ENCODE peak calls at places on chromosomes 12 and 14, in six cellular contexts. A is osteocyte, X is neural progenitor cell, T is SK-N-DZ, R is astrocyte of the spinal cord, Z is brain microvascular endothelial cell. Y is an unnamed sample.

GRCh38 chr12:112978163-112979081 is at the start of gene OAS2:
- DNase-seq in A (no peak), T (no peak), R (peak; percentile 48), X (peak; percentile 14), Z (peak; percentile 48), Y (peak; percentile 27)

GRCh38 chr14:59638885-59639284 is 62.3 kb upstream of the CCDC175 start:
- DNase-seq in A (no peak), T (no peak), R (no peak), Z (no peak), X (no peak), Y (no peak)

GRCh38 chr12:121536058-121536928 is 44.5 kb downstream of the KDM2B start:
- DNase-seq in X (peak; percentile 92), A (peak; percentile 91), Z (peak; percentile 87), T (peak; percentile 95), R (peak; percentile 81), Y (no peak)

GRCh38 chr14:73616831-73617230 is 4.5 kb downstream of the ACOT6 start:
- DNase-seq in Z (no peak), A (no peak), T (no peak), R (no peak), X (peak; percentile 27), Y (no peak)

GRCh38 chr12:118498171-118498570 is 121.8 kb downstream of the SUDS3 start:
- DNase-seq in Z (peak; percentile 3), R (no peak), A (no peak), X (no peak), T (no peak), Y (no peak)

GRCh38 chr14:68666206-68666730 is 126.6 kb downstream of the ZFP36L1 start:
- DNase-seq in Z (no peak), X (no peak), R (no peak), A (no peak), T (no peak), Y (no peak)

GRCh38 chr12:125533434-125534029 is 468.3 kb downstream of the AACS start:
- DNase-seq in X (peak; percentile 92), R (peak; percentile 4), A (no peak), Z (no peak), T (peak; percentile 46), Y (no peak)

GRCh38 chr12:10234562-10234961 is 21.9 kb downstream of the GABARAPL1 start:
- DNase-seq in T (no peak), X (no peak), Z (no peak), R (no peak), A (no peak), Y (no peak)

GRCh38 chr14:89284368-89285058 is 132.5 kb downstream of the FOXN3 start:
- DNase-seq in A (no peak), R (peak; percentile 82), X (no peak), Z (peak; percentile 33), T (no peak), Y (no peak)

GRCh38 chr14:22190411-22191191 is 398.4 kb downstream of the DAD1 start:
- DNase-seq in R (peak; percentile 95), T (no peak), X (no peak), A (no peak), Z (peak; percentile 77), Y (peak; percentile 84)

GRCh38 chr12:68636268-68636667 is 25.6 kb downstream of the RAP1B start:
- DNase-seq in R (peak; percentile 45), Z (peak; percentile 28), X (no peak), T (no peak), A (no peak), Y (no peak)

GRCh38 chr12:94644622-94645021 is 5.7 kb downstream of the TMCC3 start:
- DNase-seq in R (peak; percentile 60), X (no peak), A (no peak), T (no peak), Z (peak; percentile 80), Y (peak; percentile 83)

GRCh38 chr14:38500125-38500524 is 244.2 kb upstream of the CLEC14A start:
- DNase-seq in A (no peak), Z (no peak), X (no peak), T (no peak), R (no peak), Y (no peak)

GRCh38 chr12:22543246-22544037 is 900 bp downstream of the C2CD5 start:
- DNase-seq in R (peak; percentile 3), T (peak; percentile 66), Z (no peak), A (no peak), X (peak; percentile 59), Y (no peak)

GRCh38 chr12:62943779-62944395 is 8.9 kb upstream of the PPM1H start:
- DNase-seq in R (no peak), Z (no peak), A (no peak), X (no peak), T (no peak), Y (no peak)

GRCh38 chr14:70919774-70920173 is 12.5 kb downstream of the PCNX1 start:
- DNase-seq in R (peak; percentile 56), Z (peak; percentile 48), X (no peak), A (no peak), T (no peak), Y (no peak)

GRCh38 chr12:76033116-76034001 is 1.8 kb upstream of the PHLDA1 start:
- DNase-seq in T (no peak), Z (no peak), R (peak; percentile 45), A (no peak), X (peak; percentile 16), Y (no peak)

GRCh38 chr14:36086629-36087380 is 89.7 kb downstream of the PTCSC3 start:
- DNase-seq in A (no peak), T (no peak), X (no peak), Z (no peak), R (no peak), Y (no peak)